ENCODE peak calls at places on chromosomes 4 and X, in four cellular contexts. E is upper lobe of right lung, C is testis, W is right lobe of liver. O is an unnamed sample.

GRCh38 chr4:169745291-169745690 is 12.5 kb downstream of the HPF1 start:
- DNase-seq in E (no peak), C (no peak), W (no peak), O (no peak)

GRCh38 chr4:24557036-24558022 is 27.0 kb downstream of the DHX15 start:
- DNase-seq in E (no peak), C (no peak), W (no peak), O (no peak)

GRCh38 chr4:116926631-116927295 is 158.6 kb downstream of the TRAM1L1 start:
- DNase-seq in E (no peak), C (no peak), W (no peak), O (no peak)

GRCh38 chr4:88244821-88245579 is 39.4 kb downstream of the PPM1K start:
- DNase-seq in E (no peak), C (no peak), W (no peak), O (no peak)

GRCh38 chr4:175371091-175371490 is 441.0 kb downstream of the GPM6A start:
- DNase-seq in E (no peak), C (no peak), W (no peak), O (no peak)

GRCh38 chr4:22202351-22203343 is 254.1 kb upstream of the KCNIP4 start:
- DNase-seq in E (no peak), C (no peak), W (no peak), O (peak; percentile 63)

GRCh38 chr4:139082750-139083532 is 67.4 kb downstream of the NOCT start:
- DNase-seq in E (peak; percentile 96), C (peak; percentile 99), W (peak; percentile 95), O (peak; percentile 98)

GRCh38 chrX:7362111-7362510 is 214.2 kb upstream of the PUDP start:
- DNase-seq in E (no peak), C (no peak), W (no peak), O (no peak)

GRCh38 chrX:63506320-63506719 is 155.2 kb upstream of the SPIN4 start:
- DNase-seq in E (no peak), C (no peak), W (no peak), O (peak; percentile 28)

GRCh38 chr4:1200425-1201035 is 28.1 kb upstream of the SPON2 start:
- DNase-seq in E (peak; percentile 71), C (peak; percentile 19), W (peak; percentile 22), O (no peak)

GRCh38 chrX:151100796-151101195 is 75.6 kb upstream of the GPR50 start:
- DNase-seq in E (no peak), C (no peak), W (no peak), O (no peak)

GRCh38 chr4:171851295-171851694 is 38.1 kb downstream of the GALNTL6 start:
- DNase-seq in E (no peak), C (no peak), W (no peak), O (no peak)

GRCh38 chr4:48375651-48376291 is 34.4 kb downstream of the SLAIN2 start:
- DNase-seq in E (no peak), C (no peak), W (peak; percentile 32), O (peak; percentile 80)

GRCh38 chr4:128427832-128428366 is 140.3 kb upstream of the PGRMC2 start:
- DNase-seq in E (peak; percentile 70), C (peak; percentile 77), W (peak; percentile 36), O (peak; percentile 85)

GRCh38 chr4:110170861-110171260 is 27.6 kb downstream of the ELOVL6 start:
- DNase-seq in E (no peak), C (no peak), W (no peak), O (no peak)

GRCh38 chr4:181688416-181688815 is 554.8 kb upstream of the TENM3 start:
- DNase-seq in E (no peak), C (no peak), W (no peak), O (no peak)

GRCh38 chrX:100600340-100600739 is 15.6 kb downstream of the TNMD start:
- DNase-seq in E (no peak), C (no peak), W (no peak), O (no peak)

GRCh38 chr4:137901114-137901513 is 341.0 kb downstream of the SLC7A11 start:
- DNase-seq in E (no peak), C (no peak), W (no peak), O (no peak)

GRCh38 chr4:57064120-57064519 is 46.1 kb downstream of the IGFBP7 start:
- DNase-seq in E (no peak), C (no peak), W (no peak), O (no peak)

GRCh38 chrX:109360301-109360700 is 121.6 kb downstream of the GUCY2F start:
- DNase-seq in E (no peak), C (no peak), W (no peak), O (no peak)

GRCh38 chr4:84681488-84682274 is 98.8 kb downstream of the CDS1 start:
- DNase-seq in E (no peak), C (no peak), W (no peak), O (peak; percentile 73)

GRCh38 chr4:148441986-148442829 is at the start of gene NR3C2:
- DNase-seq in E (peak; percentile 98), C (peak; percentile 100), W (peak; percentile 98), O (peak; percentile 98)

GRCh38 chr4:148443550-148444295 is 1.5 kb upstream of the NR3C2 start:
- DNase-seq in E (peak; percentile 82), C (peak; percentile 32), W (peak; percentile 64), O (peak; percentile 22)

GRCh38 chr4:148444296-148445070 is 2.3 kb upstream of the NR3C2 start:
- DNase-seq in E (peak; percentile 82), C (peak; percentile 18), W (peak; percentile 54), O (peak; percentile 63)

GRCh38 chr4:148441624-148441985 is 609 bp downstream of the NR3C2 start:
- DNase-seq in E (no peak), C (peak; percentile 34), W (no peak), O (no peak)

GRCh38 chr4:148442830-148443549 is 776 bp upstream of the NR3C2 start:
- DNase-seq in E (no peak), C (no peak), W (no peak), O (peak; percentile 33)
- H3K27me3 ChIP-seq in E (no peaks in the 10 kb centered on the region), C (no peaks in the 10 kb centered on the region), W (no peaks in the 10 kb centered on the region), O (peaks cover 80% of the 10 kb centered on the region)

GRCh38 chrX:106613277-106613676 is 1.5 kb downstream of the RADX start:
- DNase-seq in E (no peak), C (no peak), W (no peak), O (no peak)
- H3K27me3 ChIP-seq in E (no peaks in the 10 kb centered on the region), C (no peaks in the 10 kb centered on the region), W (no peaks in the 10 kb centered on the region), O (peaks cover 57% of the 10 kb centered on the region)

GRCh38 chrX:148500428-148501120 is at the start of gene AFF2:
- DNase-seq in E (peak; percentile 66), C (peak; percentile 55), W (peak; percentile 38), O (peak; percentile 17)
- H3K27me3 ChIP-seq in E (peaks cover 10% of the 10 kb centered on the region), C (no peaks in the 10 kb centered on the region), W (no peaks in the 10 kb centered on the region), O (no peaks in the 10 kb centered on the region)

GRCh38 chr4:2417765-2418651 is at the start of gene ZFYVE28:
- DNase-seq in E (peak; percentile 76), C (no peak), W (peak; percentile 42), O (no peak)

GRCh38 chr4:2416564-2417195 is 1.8 kb downstream of the ZFYVE28 start:
- DNase-seq in E (peak; percentile 72), C (peak; percentile 52), W (no peak), O (peak; percentile 22)

GRCh38 chr4:2417196-2417764 is 1.2 kb downstream of the ZFYVE28 start:
- DNase-seq in E (peak; percentile 68), C (no peak), W (no peak), O (no peak)

GRCh38 chr4:2419814-2420213 is 1.1 kb downstream of the CFAP99 start:
- DNase-seq in E (peak; percentile 65), C (peak; percentile 77), W (no peak), O (no peak)

DNA sequence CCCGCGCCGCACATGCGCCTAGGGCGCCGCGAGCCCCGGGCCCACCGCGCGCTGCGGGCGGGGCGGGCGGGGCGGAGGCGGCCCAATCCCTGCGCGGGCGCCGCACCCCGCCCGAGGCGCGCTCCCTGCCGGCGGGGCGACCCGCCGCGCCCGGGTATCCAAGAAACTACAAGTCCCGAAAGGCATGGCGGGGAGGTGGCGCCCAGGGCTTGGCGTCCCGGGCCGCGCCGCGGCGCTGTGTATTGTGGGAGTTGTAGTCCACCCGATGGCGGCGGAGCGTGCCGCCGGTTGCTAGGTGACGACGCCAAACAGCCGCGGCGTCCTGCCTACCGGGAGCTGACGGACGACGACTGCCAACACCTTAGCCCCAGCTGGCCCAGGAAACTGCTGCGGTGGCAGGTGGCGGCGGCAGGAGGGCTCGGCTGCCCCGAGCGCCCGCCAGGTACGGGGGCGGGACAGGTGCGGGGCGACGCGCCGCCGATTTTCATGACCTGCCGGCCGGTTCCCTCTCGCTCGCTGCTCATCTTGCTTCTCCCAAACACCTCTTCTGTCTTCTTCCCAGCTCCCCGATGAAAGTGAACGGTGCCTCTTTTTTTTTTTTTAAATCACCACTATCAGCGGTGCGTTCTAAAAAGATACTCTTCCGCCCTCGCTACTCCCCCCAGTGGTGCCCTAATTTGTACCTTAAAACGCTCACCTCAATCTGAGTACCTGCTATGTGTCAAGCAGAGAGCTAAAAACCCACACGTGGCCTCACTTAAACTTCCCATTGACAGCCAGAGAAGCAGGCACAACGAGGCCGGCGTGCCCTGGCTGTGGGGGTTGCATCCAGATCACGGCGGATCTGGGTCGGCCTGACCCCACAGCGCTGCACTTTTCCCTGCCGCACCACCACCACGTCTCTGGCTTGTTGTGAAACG is at the start of gene CFAP99:
- DNase-seq in E (peak; percentile 100), C (peak; percentile 98), W (peak; percentile 98), O (peak; percentile 98)
- H3K27me3 ChIP-seq in E (peaks cover 19% of the 10 kb centered on the region), C (no peaks in the 10 kb centered on the region), W (no peaks in the 10 kb centered on the region), O (peaks cover 90% of the 10 kb centered on the region)